ENCODE peak calls at places on chromosome 2, in four cellular contexts. A is fibroblast of mammary gland, X is memory B cell, W is posterior cingulate gyrus. Q is an unnamed sample.

GRCh38 chr2:105754011-105754410 is 9.3 kb downstream of the NCK2 start:
- DNase-seq in A (no peak), X (no peak), W (no peak), Q (no peak)

GRCh38 chr2:185291035-185291647 is 447.5 kb upstream of the FSIP2 start:
- DNase-seq in A (peak), X (no peak), W (no peak), Q (no peak)

GRCh38 chr2:9753665-9754531 is 89.4 kb upstream of the TAF1B start:
- DNase-seq in A (no peak), X (no peak), W (no peak), Q (no peak)

GRCh38 chr2:101081508-101081907 is 69.7 kb downstream of the TBC1D8 start:
- DNase-seq in A (no peak), X (no peak), W (no peak), Q (no peak)

GRCh38 chr2:218884519-218884918 is 3.9 kb downstream of the WNT10A start:
- DNase-seq in A (no peak), X (no peak), W (no peak), Q (no peak)

GRCh38 chr2:193891021-193891420 is 1696.3 kb upstream of the TMEFF2 start:
- DNase-seq in A (no peak), X (no peak), W (no peak), Q (no peak)

GRCh38 chr2:174444761-174445160 is 42.1 kb downstream of the GPR155 start:
- DNase-seq in A (no peak), X (no peak), W (no peak), Q (no peak)

GRCh38 chr2:102770506-102770905 is 8.7 kb downstream of the TMEM182 start:
- DNase-seq in A (no peak), X (no peak), W (no peak), Q (peak)

GRCh38 chr2:196225213-196225612 is 53.8 kb upstream of the STK17B start:
- DNase-seq in A (peak), X (no peak), W (no peak), Q (peak)

GRCh38 chr2:26685943-26686839 is 6.3 kb upstream of the KCNK3 start:
- DNase-seq in A (no peak), X (no peak), W (no peak), Q (no peak)

GRCh38 chr2:19348692-19349091 is 9.7 kb downstream of the OSR1 start:
- DNase-seq in A (no peak), X (no peak), W (no peak), Q (no peak)

GRCh38 chr2:120762341-120763061 is 26.8 kb downstream of the GLI2 start:
- DNase-seq in A (no peak), X (no peak), W (no peak), Q (no peak)

GRCh38 chr2:222756362-222756831 is 84.9 kb downstream of the MOGAT1 start:
- DNase-seq in A (no peak), X (no peak), W (no peak), Q (peak)

GRCh38 chr2:101466426-101466825 is 8.5 kb downstream of the RFX8 start:
- DNase-seq in A (peak), X (no peak), W (no peak), Q (no peak)

GRCh38 chr2:45909677-45910191 is 258.3 kb downstream of the PRKCE start:
- DNase-seq in A (no peak), X (peak), W (no peak), Q (no peak)

GRCh38 chr2:207330912-207331311 is 165.2 kb upstream of the KLF7 start:
- DNase-seq in A (peak), X (no peak), W (no peak), Q (peak)

GRCh38 chr2:198615972-198616371 is 811.6 kb downstream of the PLCL1 start:
- DNase-seq in A (no peak), X (no peak), W (no peak), Q (peak)

GRCh38 chr2:62596061-62596658 is 90.2 kb upstream of the TMEM17 start:
- DNase-seq in A (peak), X (no peak), W (no peak), Q (peak)

GRCh38 chr2:146321175-146321574 is 1523.7 kb upstream of the ACVR2A start:
- DNase-seq in A (peak), X (no peak), W (no peak), Q (peak)

GRCh38 chr2:85938456-85938855 is 49.7 kb upstream of the ST3GAL5 start:
- DNase-seq in A (no peak), X (no peak), W (no peak), Q (no peak)

GRCh38 chr2:231708773-231709635 is 679 bp downstream of the PTMA start:
- DNase-seq in A (peak), X (peak), W (no peak), Q (peak)

GRCh38 chr2:3348771-3349170 is 28.8 kb downstream of the EIPR1 start:
- DNase-seq in A (no peak), X (no peak), W (peak), Q (no peak)

Q was measured in EH.